ENCODE peak calls at places on chromosome 10, in seven cellular contexts. C is cardiac muscle cell, P is ovary, K is foreskin keratinocyte, D is fibroblast of lung, U is IMR-90, O is mucosa of descending colon. F is an unnamed sample.

GRCh38 chr10:416091-416515 is 273.4 kb downstream of the DIP2C start:
- DNase-seq in U (no peak), P (no peak), K (no peak), C (no peak), D (peak), O (no peak), F (no peak)

GRCh38 chr10:21989453-21990154 is 13.9 kb downstream of the DNAJC1 start:
- DNase-seq in D (peak), O (peak), P (peak), C (peak), U (peak), K (peak), F (peak)

GRCh38 chr10:274866-275265 is 139.6 kb downstream of the ZMYND11 start:
- DNase-seq in P (no peak), O (no peak), K (no peak), C (no peak), D (no peak), U (no peak), F (no peak)

GRCh38 chr10:17237163-17237562 is 9.1 kb downstream of the VIM start:
- DNase-seq in P (no peak), U (no peak), K (no peak), C (no peak), O (no peak), D (no peak), F (no peak)

GRCh38 chr10:127142831-127143230 is 53.6 kb downstream of the INSYN2A start:
- DNase-seq in U (no peak), P (no peak), O (no peak), D (no peak), K (no peak), C (no peak), F (no peak)

GRCh38 chr10:72084094-72084459 is 4.3 kb downstream of the SPOCK2 start:
- DNase-seq in K (no peak), C (no peak), O (no peak), P (peak), D (no peak), U (no peak), F (no peak)

GRCh38 chr10:69069090-69070042 is 18.5 kb upstream of the SRGN start:
- DNase-seq in P (no peak), O (no peak), U (no peak), C (peak), K (no peak), D (peak), F (no peak)

GRCh38 chr10:69338547-69339450 is 60.5 kb downstream of the HK1 start:
- DNase-seq in P (no peak), C (no peak), D (no peak), K (peak), O (no peak), U (no peak), F (no peak)

GRCh38 chr10:91271886-91272285 is 51.4 kb downstream of the PCGF5 start:
- DNase-seq in K (no peak), U (peak), O (no peak), P (no peak), D (peak), C (no peak), F (no peak)

GRCh38 chr10:71719042-71719441 is 536 bp downstream of the C10orf105 start:
- DNase-seq in O (no peak), D (no peak), K (no peak), P (peak), C (peak), U (no peak), F (no peak)

GRCh38 chr10:11261143-11261542 is 243.5 kb downstream of the CELF2 start:
- DNase-seq in D (no peak), K (no peak), C (no peak), U (no peak), O (no peak), P (no peak), F (no peak)

GRCh38 chr10:94299417-94299816 is 63.3 kb downstream of the NOC3L start:
- DNase-seq in K (peak), C (peak), O (no peak), D (peak), U (peak), P (no peak), F (no peak)

GRCh38 chr10:128064615-128065580 is 61.3 kb downstream of the MKI67 start:
- DNase-seq in K (peak), C (peak), O (peak), P (no peak), U (peak), D (peak), F (peak)

GRCh38 chr10:36603688-36604087 is 521.7 kb upstream of the ANKRD30A start:
- DNase-seq in K (no peak), D (no peak), P (no peak), C (no peak), U (no peak), O (no peak), F (no peak)

GRCh38 chr10:8543361-8544056 is 489.0 kb downstream of the GATA3 start:
- DNase-seq in P (no peak), O (peak), K (peak), U (no peak), C (no peak), D (no peak), F (no peak)

GRCh38 chr10:132395704-132396494 is 1.1 kb upstream of the PWWP2B start:
- DNase-seq in U (no peak), D (peak), C (peak), O (peak), P (peak), K (no peak), F (peak)

GRCh38 chr10:126570631-126571170 is 99.8 kb downstream of the C10orf90 start:
- DNase-seq in D (peak), U (no peak), K (no peak), O (no peak), C (no peak), P (no peak), F (no peak)

GRCh38 chr10:102644066-102644645 is at the start of gene TRIM8:
- DNase-seq in K (no peak), U (no peak), C (peak), P (peak), O (peak), D (peak), F (peak)

GRCh38 chr10:133157662-133158436 is 2.2 kb upstream of the KNDC1 start:
- DNase-seq in P (peak), C (no peak), U (no peak), D (no peak), O (no peak), K (no peak), F (no peak)

GRCh38 chr10:58971211-58971610 is 205.2 kb upstream of the PHYHIPL start:
- DNase-seq in C (no peak), K (no peak), P (no peak), U (no peak), O (no peak), D (no peak), F (no peak)

DNA sequence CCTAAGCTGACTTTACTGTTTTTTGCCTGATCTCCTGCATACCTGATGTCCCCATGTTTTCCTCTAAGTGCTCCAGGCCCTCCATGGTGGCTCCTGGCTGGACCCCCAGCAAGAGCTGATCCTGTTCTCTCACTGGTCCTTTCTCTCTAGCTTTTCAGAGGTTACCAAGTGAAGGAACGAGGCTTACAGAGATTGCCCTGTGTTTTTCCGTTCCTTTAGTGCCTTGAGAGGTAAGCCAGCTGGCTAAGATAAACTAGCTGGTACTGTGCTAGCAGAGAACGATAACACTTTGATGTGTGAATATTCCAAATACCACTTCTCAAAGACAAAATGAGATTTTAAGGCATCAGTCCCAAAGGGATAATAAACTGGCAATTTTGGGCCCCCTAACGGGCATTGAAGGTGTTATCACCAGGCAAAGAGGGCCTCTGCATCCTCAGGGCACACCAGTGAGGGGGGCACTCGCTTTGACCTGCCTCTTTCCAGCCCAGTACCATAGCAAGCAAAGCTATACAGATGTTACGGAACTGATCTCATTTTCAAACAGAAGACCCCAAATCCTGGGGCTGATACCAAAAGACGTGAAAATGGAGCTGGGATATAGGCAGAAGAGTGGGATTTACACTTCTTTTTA is 8.4 kb upstream of the CCNY start:
- DNase-seq in C (no peak), D (no peak), U (no peak), P (no peak), K (no peak), O (no peak), F (no peak)
- TF ChIP-seq CTCF in C (peak), D (no peak), U (peak), P (no peak), K (no peak), O (no peak), F (no peak)

GRCh38 chr10:96858706-96859050 is 26.6 kb downstream of the LCOR start:
- DNase-seq in U (no peak), O (no peak), P (no peak), K (no peak), C (no peak), D (no peak), F (no peak)

GRCh38 chr10:96857613-96858012 is 25.5 kb downstream of the LCOR start:
- DNase-seq in P (no peak), K (no peak), C (no peak), U (no peak), D (peak), O (no peak), F (no peak)

GRCh38 chr10:96860631-96861277 is 28.7 kb downstream of the LCOR start:
- DNase-seq in K (no peak), C (no peak), O (no peak), P (no peak), U (no peak), D (no peak), F (no peak)

GRCh38 chr10:96858038-96858705 is 26.1 kb downstream of the LCOR start:
- DNase-seq in P (no peak), K (no peak), C (no peak), U (peak), D (peak), O (no peak), F (no peak)

DNA sequence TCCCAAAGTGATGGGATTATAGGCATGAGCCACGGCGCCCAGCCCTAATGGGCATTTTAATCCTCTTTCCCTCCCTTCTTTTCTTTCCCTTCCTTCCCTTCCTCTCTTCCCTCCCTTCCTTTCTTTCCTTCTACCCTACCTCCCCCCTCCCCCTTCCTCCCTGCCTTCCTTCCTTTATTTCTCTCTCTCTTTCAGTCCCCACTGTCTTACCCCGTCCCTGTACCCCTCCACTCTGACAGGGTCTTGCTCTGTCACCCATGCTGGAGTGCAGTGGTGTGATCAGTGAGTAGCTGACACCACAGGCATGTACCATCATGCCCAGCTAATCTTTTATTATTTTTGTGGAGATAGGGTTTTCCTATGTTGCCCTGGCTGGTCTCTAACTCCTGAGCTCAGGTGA is 24.2 kb downstream of the LCOR start:
- DNase-seq in U (no peak), P (no peak), O (no peak), K (peak), C (no peak), D (no peak), F (no peak)
- TF ChIP-seq CTCF in U (no peak), P (no peak), O (no peak), K (no peak), C (no peak), D (no peak), F (no peak)

GRCh38 chr10:120850911-120851865 is at the start of gene WDR11:
- DNase-seq in C (peak), D (peak), P (peak), U (peak), K (peak), O (peak), F (peak)
- TF ChIP-seq CTCF in C (no peak), D (no peak), P (no peak), U (no peak), K (no peak), O (no peak), F (no peak)

DNA sequence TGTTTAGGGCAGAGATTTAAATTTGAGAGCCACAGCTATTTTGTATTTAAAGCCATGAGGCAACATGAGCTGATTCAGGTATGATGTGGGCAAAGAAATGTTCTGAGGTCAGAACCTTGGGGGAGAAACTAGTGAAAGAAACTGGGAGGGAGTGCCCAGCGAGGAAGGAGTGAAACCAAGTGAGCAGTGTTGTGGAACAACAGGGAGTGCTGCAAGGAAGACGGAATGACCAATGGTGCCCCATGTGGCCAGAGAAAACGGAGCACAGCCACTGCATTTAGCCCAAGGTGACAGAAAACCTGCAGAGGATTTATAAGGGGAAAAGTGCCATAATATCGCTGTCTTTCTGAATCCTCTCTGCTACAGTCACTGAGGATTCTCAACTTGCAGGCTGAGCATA is 777.2 kb downstream of the CCSER2 start:
- DNase-seq in P (no peak), D (no peak), C (no peak), O (no peak), U (no peak), K (no peak), F (no peak)
- TF ChIP-seq CTCF in P (no peak), D (no peak), C (no peak), O (no peak), U (no peak), K (no peak), F (peak)

GRCh38 chr10:24382045-24382444 is 173.1 kb downstream of the KIAA1217 start:
- DNase-seq in C (no peak), D (no peak), K (no peak), P (no peak), O (no peak), U (no peak), F (no peak)

GRCh38 chr10:24382979-24383663 is 174.2 kb downstream of the KIAA1217 start:
- DNase-seq in U (no peak), D (peak), P (peak), O (peak), K (peak), C (peak), F (no peak)

GRCh38 chr10:24382596-24382978 is 173.6 kb downstream of the KIAA1217 start:
- DNase-seq in C (no peak), U (no peak), K (no peak), D (peak), O (no peak), P (no peak), F (no peak)

GRCh38 chr10:24384954-24385353 is 176.0 kb downstream of the KIAA1217 start:
- DNase-seq in U (no peak), O (no peak), C (peak), P (no peak), K (no peak), D (peak), F (no peak)

GRCh38 chr10:24383681-24384106 is 174.8 kb downstream of the KIAA1217 start:
- DNase-seq in K (peak), O (peak), U (peak), P (peak), C (peak), D (peak), F (peak)
- TF ChIP-seq CTCF in K (peak), O (peak), U (peak), P (no peak), C (peak), D (no peak), F (peak)

GRCh38 chr10:15459218-15459617 is 88.1 kb upstream of the FAM171A1 start:
- DNase-seq in K (no peak), P (no peak), U (no peak), D (no peak), C (no peak), O (no peak), F (no peak)

GRCh38 chr10:15462253-15462885 is 91.3 kb upstream of the FAM171A1 start:
- DNase-seq in K (no peak), U (no peak), O (no peak), D (no peak), P (no peak), C (no peak), F (no peak)

GRCh38 chr10:15457382-15457781 is 86.3 kb upstream of the FAM171A1 start:
- DNase-seq in D (no peak), O (no peak), U (no peak), P (no peak), K (no peak), C (no peak), F (no peak)

GRCh38 chr10:15460661-15461060 is 89.6 kb upstream of the FAM171A1 start:
- DNase-seq in P (no peak), C (no peak), D (no peak), K (no peak), O (no peak), U (no peak), F (no peak)

GRCh38 chr10:15461353-15462108 is 90.4 kb upstream of the FAM171A1 start:
- DNase-seq in C (peak), O (peak), U (peak), P (no peak), D (peak), K (peak), F (peak)
- TF ChIP-seq CTCF in C (peak), O (no peak), U (peak), P (no peak), D (peak), K (peak), F (no peak)

F was measured in kidney.